ENCODE peak calls at places on chromosomes 13 and 19, in ten cellular contexts. L, P, T, J, O, U, X, Y, R and M are unnamed samples.

GRCh38 chr13:74253161-74253560 is 119.0 kb upstream of the KLF12 start:
- DNase-seq in T (no peak), X (no peak), U (no peak), P (no peak), O (no peak), R (no peak), J (no peak), Y (no peak), L (no peak), M (no peak)

GRCh38 chr19:38993271-38993670 is 17.7 kb upstream of the FBXO17 start:
- DNase-seq in T (peak), L (no peak), U (peak), P (no peak), J (peak), Y (no peak), O (no peak), X (peak), R (no peak), M (peak)

GRCh38 chr13:73273737-73274136 is 214.9 kb downstream of the KLF5 start:
- DNase-seq in X (peak), T (peak), O (no peak), Y (no peak), U (peak), J (peak), P (no peak), R (no peak), L (no peak), M (peak)

GRCh38 chr19:45640849-45641273 is 1.7 kb upstream of the EML2 start:
- DNase-seq in J (no peak), O (no peak), Y (no peak), X (no peak), R (peak), L (no peak), U (no peak), T (peak), P (no peak), M (no peak)

GRCh38 chr19:30222993-30223865 is 149.0 kb upstream of the ZNF536 start:
- DNase-seq in U (no peak), P (no peak), R (no peak), L (no peak), T (no peak), Y (no peak), X (no peak), O (no peak), J (no peak), M (no peak)

GRCh38 chr13:113947321-113948033 is 26.4 kb downstream of the C13orf46 start:
- DNase-seq in O (peak), P (peak), X (peak), T (peak), R (no peak), J (peak), L (peak), Y (peak), U (no peak), M (peak)

GRCh38 chr19:4815426-4816387 is 15.8 kb downstream of the TICAM1 start:
- DNase-seq in U (no peak), R (peak), P (peak), L (peak), J (peak), O (peak), X (peak), T (peak), Y (peak), M (peak)

GRCh38 chr19:1324792-1325567 is 39.3 kb downstream of the EFNA2 start:
- DNase-seq in R (peak), L (no peak), X (peak), O (no peak), J (peak), U (no peak), T (peak), Y (peak), P (peak), M (peak)

GRCh38 chr19:49475995-49476880 is 2.2 kb downstream of the FLT3LG start:
- DNase-seq in L (no peak), R (peak), T (peak), O (no peak), U (no peak), P (no peak), J (peak), Y (no peak), X (no peak), M (no peak)

GRCh38 chr19:6495947-6496346 is 6.2 kb downstream of the TUBB4A start:
- DNase-seq in U (no peak), O (no peak), Y (no peak), J (no peak), R (no peak), T (no peak), L (no peak), X (no peak), P (no peak), M (no peak)
- TF ChIP-seq CTCF in U (no peak), O (no peak), Y (no peak), J (no peak), R (no peak), T (no peak), L (no peak), X (no peak), P (no peak), M (no peak)

GRCh38 chr19:8036438-8037099 is 16.0 kb upstream of the CCL25 start:
- DNase-seq in L (no peak), Y (no peak), R (no peak), X (no peak), J (no peak), P (no peak), U (no peak), T (no peak), O (no peak), M (no peak)
- H3K4me3 ChIP-seq in L (no peak), Y (no peak), R (no peak), X (no peak), J (no peak), P (no peak), U (no peak), T (no peak), O (no peak), M (no peak)

GRCh38 chr13:84653915-84654534 is 771.8 kb upstream of the SLITRK1 start:
- DNase-seq in O (no peak), U (no peak), P (no peak), L (no peak), R (no peak), J (no peak), Y (peak), T (no peak), X (no peak), M (no peak)

GRCh38 chr13:84645196-84646071 is 763.2 kb upstream of the SLITRK1 start:
- DNase-seq in X (peak), Y (no peak), R (no peak), J (no peak), T (peak), L (no peak), O (no peak), P (no peak), U (peak), M (peak)

GRCh38 chr13:84649853-84650252 is 767.6 kb upstream of the SLITRK1 start:
- DNase-seq in L (no peak), U (no peak), J (no peak), Y (peak), T (peak), O (no peak), P (no peak), R (no peak), X (peak), M (peak)

GRCh38 chr13:84651288-84651687 is 769.0 kb upstream of the SLITRK1 start:
- DNase-seq in P (no peak), X (peak), Y (peak), R (no peak), L (no peak), T (peak), J (peak), U (no peak), O (no peak), M (peak)

DNA sequence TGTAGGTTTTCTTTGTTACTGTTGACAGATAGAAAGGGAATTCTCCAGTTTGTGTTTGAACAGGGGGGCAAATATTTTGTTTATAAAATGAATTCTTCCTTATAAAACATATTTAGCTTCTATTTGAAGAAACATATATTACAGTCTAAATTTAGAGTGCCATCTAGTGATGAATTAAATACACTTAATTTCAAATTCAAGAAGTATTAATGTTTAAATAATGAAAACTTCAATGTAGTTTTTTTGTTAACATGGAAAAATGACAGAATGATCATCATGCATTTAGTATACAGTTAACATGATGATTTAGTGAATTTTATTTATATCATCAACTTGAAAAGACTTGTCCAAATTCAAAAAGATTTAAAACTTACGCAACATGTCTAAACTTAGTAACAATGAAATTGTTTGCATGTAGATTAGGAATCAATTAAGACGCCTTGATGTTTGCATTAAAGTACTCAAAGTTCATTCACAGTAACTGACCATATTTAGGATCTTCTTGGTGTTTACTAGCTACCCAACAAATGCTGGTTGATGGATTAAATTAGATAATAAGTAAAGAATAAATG is 765.9 kb upstream of the SLITRK1 start:
- DNase-seq in R (no peak), Y (no peak), U (no peak), T (no peak), J (peak), X (peak), L (no peak), P (no peak), O (no peak), M (no peak)
- TF ChIP-seq CTCF in R (no peak), Y (peak), U (no peak), T (no peak), J (peak), X (no peak), L (no peak), P (no peak), O (peak), M (no peak)

GRCh38 chr19:8210660-8211101 is 1.5 kb downstream of the CERS4 start:
- DNase-seq in P (no peak), R (no peak), O (no peak), Y (no peak), U (no peak), L (no peak), X (no peak), J (no peak), T (no peak), M (no peak)
- H3K4me3 ChIP-seq in P (no peak), R (no peak), O (peak), Y (peak), U (no peak), L (peak), X (no peak), J (peak), T (no peak), M (no peak)

GRCh38 chr19:16191216-16191908 is 6.2 kb downstream of the FAM32A start:
- DNase-seq in R (no peak), J (no peak), Y (no peak), T (no peak), O (no peak), X (no peak), P (no peak), U (no peak), L (no peak), M (no peak)
- TF ChIP-seq CTCF in R (no peak), J (no peak), Y (no peak), T (no peak), O (no peak), X (no peak), P (no peak), U (no peak), L (no peak), M (no peak)